ENCODE peak calls at places on chromosomes 2 and 18, in four cellular contexts. H, W, R and J are unnamed samples. For H3K36me3 and H3K9me1, the result is how much of the 10 kb centered on the place peaks cover.

GRCh38 chr2:111216811-111217652 is 96.3 kb downstream of the BCL2L11 start:
- DNase-seq in H (no peak), W (no peak), R (no peak), J (no peak)

GRCh38 chr2:237628482-237629187 is 1.2 kb downstream of the LRRFIP1 start:
- DNase-seq in H (no peak), W (no peak), R (no peak), J (no peak)

GRCh38 chr2:100237046-100237615 is 85.2 kb downstream of the LONRF2 start:
- DNase-seq in H (peak), W (no peak), R (no peak), J (no peak)

GRCh38 chr18:73520229-73520628 is 627.4 kb downstream of the FBXO15 start:
- DNase-seq in H (peak), W (no peak), R (no peak), J (no peak)

GRCh38 chr2:46116616-46117015 is 180.6 kb upstream of the EPAS1 start:
- DNase-seq in H (peak), W (no peak), R (peak), J (no peak)

GRCh38 chr2:164595031-164595430 is 26.3 kb downstream of the GRB14 start:
- DNase-seq in H (no peak), W (no peak), R (no peak), J (no peak)

GRCh38 chr2:159206736-159207380 is 79.6 kb downstream of the WDSUB1 start:
- DNase-seq in H (no peak), W (no peak), R (no peak), J (no peak)

GRCh38 chr2:164061129-164061746 is 325.4 kb upstream of the FIGN start:
- DNase-seq in H (peak), W (peak), R (peak), J (peak)

GRCh38 chr18:59881728-59882685 is 17.8 kb upstream of the PMAIP1 start:
- DNase-seq in H (peak), W (peak), R (peak), J (no peak)

GRCh38 chr18:50716902-50717301 is 102.9 kb downstream of the MRO start:
- DNase-seq in H (no peak), W (no peak), R (no peak), J (no peak)

GRCh38 chr2:18001671-18002070 is 123.2 kb downstream of the KCNS3 start:
- DNase-seq in H (no peak), W (no peak), R (no peak), J (no peak)

GRCh38 chr2:88897718-88898117 is 206.2 kb downstream of the RPIA start:
- DNase-seq in H (no peak), W (no peak), R (no peak), J (no peak)
- H3K27ac ChIP-seq in H (no peak), W (no peak), R (no peak), J (no peak)

GRCh38 chr2:37319754-37320609 is 4.7 kb downstream of the PRKD3 start:
- DNase-seq in H (no peak), W (no peak), R (no peak), J (no peak)
- H3K36me3 ChIP-seq in H (under half), W (under half), R (under half), J (under half)

GRCh38 chr2:219306047-219306446 is 3.2 kb downstream of the PTPRN start:
- DNase-seq in H (no peak), W (no peak), R (no peak), J (no peak)
- H3K9me1 ChIP-seq in H (under half), W (under half), R (under half), J (under half)

DNA sequence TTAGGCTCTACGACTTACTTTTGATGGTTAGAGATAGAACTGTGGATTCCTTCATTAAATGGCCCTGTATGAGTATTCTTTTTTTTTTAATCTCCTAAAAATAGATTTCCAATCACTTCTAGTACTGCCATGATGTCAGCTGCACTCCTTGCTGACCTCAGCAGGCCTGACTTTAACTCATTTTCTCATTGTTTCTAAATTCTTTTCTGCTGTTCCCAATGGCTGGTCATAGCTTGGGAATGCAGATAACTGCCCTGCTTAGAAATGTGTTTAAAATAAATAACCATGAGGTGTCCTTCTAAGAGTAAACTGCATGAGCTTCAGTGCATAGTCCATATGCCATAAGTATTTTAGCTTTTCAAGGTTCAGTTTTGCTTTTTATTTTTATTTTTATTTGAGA is 15.7 kb downstream of the CCDC85A start:
- DNase-seq in H (peak), W (no peak), R (peak), J (no peak)
- H3K27ac ChIP-seq in H (no peak), W (no peak), R (no peak), J (no peak)

GRCh38 chr2:240733803-240734495 is 42.3 kb downstream of the AQP12A start:
- DNase-seq in H (no peak), W (no peak), R (no peak), J (no peak)

GRCh38 chr2:240736281-240737250 is 44.9 kb downstream of the AQP12A start:
- DNase-seq in H (no peak), W (no peak), R (no peak), J (no peak)

GRCh38 chr2:240732911-240733622 is 41.4 kb downstream of the AQP12A start:
- DNase-seq in H (no peak), W (no peak), R (no peak), J (no peak)

GRCh38 chr2:240734756-240735155 is 43.1 kb downstream of the AQP12A start:
- DNase-seq in H (no peak), W (no peak), R (no peak), J (no peak)

DNA sequence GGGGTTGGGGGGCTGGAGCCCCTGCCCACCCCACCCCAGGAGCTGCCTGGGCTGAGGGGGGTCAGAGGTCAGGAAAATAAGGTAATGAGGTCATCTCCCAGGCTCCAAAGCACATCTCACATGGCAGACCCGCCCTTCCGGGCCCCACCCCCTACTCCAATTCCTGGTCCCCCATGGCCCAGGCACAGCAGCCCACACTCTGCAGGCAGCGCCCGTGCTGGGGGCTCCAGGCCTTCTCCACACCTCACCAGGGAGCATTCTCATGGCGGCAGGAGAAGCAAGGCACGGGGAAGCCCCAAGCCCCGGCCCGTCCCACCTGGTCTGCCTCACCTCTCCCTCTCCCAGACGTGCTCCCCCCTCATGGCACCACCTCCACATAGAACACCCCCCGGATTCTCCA is 43.8 kb downstream of the AQP12A start:
- DNase-seq in H (no peak), W (no peak), R (no peak), J (no peak)
- H3K36me3 ChIP-seq in H (under half), W (under half), R (under half), J (under half)

DNA sequence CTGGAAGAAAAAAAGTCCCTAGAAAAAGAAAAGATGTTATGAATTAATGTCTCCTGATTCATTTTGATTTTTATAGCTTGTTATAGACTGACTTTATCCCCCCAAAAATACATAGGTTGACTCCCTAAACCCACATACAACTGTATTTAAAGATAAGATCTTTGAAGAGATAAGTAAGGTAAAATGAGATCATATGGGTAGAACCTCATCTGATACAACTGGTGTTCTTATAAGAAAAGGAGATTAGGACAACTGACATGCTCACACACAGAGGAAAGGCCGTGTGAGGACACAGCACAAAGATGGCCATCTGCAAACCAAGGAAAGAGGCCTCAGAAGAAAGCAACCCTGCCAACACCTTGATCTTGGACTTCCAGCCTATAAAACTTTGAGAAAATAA is 117.5 kb downstream of the CD226 start:
- DNase-seq in H (no peak), W (no peak), R (no peak), J (no peak)
- H3K9me1 ChIP-seq in H (under half), W (under half), R (under half), J (under half)